ENCODE peak calls at places on chromosome 10, in four cellular contexts. J is PC-3; U is RCC 7860; Q is naive thymus-derived CD8-positive, alpha-beta T cell. R is an unnamed sample.

GRCh38 chr10:103367379-103367781 is 396 bp upstream of the TAF5 start:
- DNase-seq in Q (no peak), J (no peak), U (no peak), R (no peak)

GRCh38 chr10:87844837-87845623 is 18.3 kb downstream of the KLLN start:
- DNase-seq in U (peak; percentile 64), Q (no peak), J (peak; percentile 75), R (no peak)

GRCh38 chr10:99676435-99676834 is 17.1 kb downstream of the ENTPD7 start:
- DNase-seq in U (no peak), J (no peak), Q (no peak), R (no peak)

GRCh38 chr10:119308089-119308488 is 100.7 kb downstream of the GRK5 start:
- DNase-seq in J (no peak), U (no peak), Q (no peak), R (no peak)

GRCh38 chr10:63522129-63522687 is 1.0 kb downstream of the REEP3 start:
- DNase-seq in U (no peak), J (peak; percentile 71), Q (peak; percentile 56), R (no peak)

GRCh38 chr10:110056822-110057221 is 49.0 kb downstream of the ADD3 start:
- DNase-seq in J (no peak), U (peak; percentile 27), Q (no peak), R (no peak)

GRCh38 chr10:119368581-119368980 is 161.2 kb downstream of the GRK5 start:
- DNase-seq in Q (no peak), U (no peak), J (no peak), R (no peak)

GRCh38 chr10:67648613-67649229 is 47.3 kb downstream of the CTNNA3 start:
- DNase-seq in U (no peak), Q (no peak), J (no peak), R (no peak)

GRCh38 chr10:2081501-2081900 is 344.2 kb upstream of the ADARB2 start:
- DNase-seq in U (no peak), Q (no peak), J (no peak), R (peak; percentile 66)

GRCh38 chr10:72164617-72165016 is 51.2 kb upstream of the ANAPC16 start:
- DNase-seq in Q (peak; percentile 40), U (no peak), J (no peak), R (no peak)

GRCh38 chr10:78650122-78650521 is 418.6 kb upstream of the ZMIZ1 start:
- DNase-seq in Q (no peak), J (peak; percentile 89), U (no peak), R (no peak)

GRCh38 chr10:87861566-87861952 is 1.8 kb downstream of the KLLN start:
- DNase-seq in J (peak; percentile 84), U (peak; percentile 49), Q (no peak), R (peak; percentile 56)

GRCh38 chr10:50392966-50393718 is 141.8 kb upstream of the ASAH2 start:
- DNase-seq in J (peak; percentile 94), U (peak; percentile 74), Q (no peak), R (no peak)

GRCh38 chr10:4260483-4260882 is 475.5 kb upstream of the KLF6 start:
- DNase-seq in U (no peak), J (peak; percentile 16), Q (no peak), R (no peak)

GRCh38 chr10:103856497-103857175 is 1.3 kb upstream of the SH3PXD2A start:
- DNase-seq in J (no peak), Q (no peak), U (no peak), R (no peak)

GRCh38 chr10:89702121-89702480 is 711 bp downstream of the KIF20B start:
- DNase-seq in U (peak; percentile 13), J (peak; percentile 7), Q (no peak), R (no peak)

GRCh38 chr10:74640134-74640533 is 186.3 kb upstream of the KAT6B start:
- DNase-seq in J (peak; percentile 40), Q (no peak), U (no peak), R (no peak)

GRCh38 chr10:131816941-131817700 is 83.7 kb upstream of the PPP2R2D start:
- DNase-seq in U (no peak), Q (no peak), J (no peak), R (no peak)

GRCh38 chr10:78783753-78784152 is 285.0 kb upstream of the ZMIZ1 start:
- DNase-seq in Q (no peak), J (no peak), U (no peak), R (no peak)

GRCh38 chr10:5544216-5544805 is 19.6 kb downstream of the CALML3 start:
- DNase-seq in Q (no peak), U (no peak), J (peak; percentile 53), R (peak; percentile 3)

GRCh38 chr10:127889605-127890195 is 3.0 kb downstream of the CLRN3 start:
- DNase-seq in J (peak; percentile 68), Q (no peak), U (no peak), R (no peak)

GRCh38 chr10:86707505-86707904 is 39.2 kb downstream of the LDB3 start:
- DNase-seq in U (no peak), J (no peak), Q (no peak), R (no peak)